ENCODE peak calls at places on chromosomes 11 and 22, in six cellular contexts. One of them, this sample, is unnamed.

GRCh38 chr11:69272961-69273461 is 20.9 kb upstream of the MYEOV start:
- DNase-seq in vagina: no peak
- DNase-seq in Calu3: no peak
- DNase-seq in GM06990: no peak
- DNase-seq in fibroblast of lung: no peak
- DNase-seq in stimulated activated naive CD4-positive, alpha-beta T cell: no peak
- DNase-seq in this sample: no peak

GRCh38 chr11:110928373-110928772 is 216.1 kb upstream of the ARHGAP20 start:
- DNase-seq in vagina: no peak
- DNase-seq in Calu3: no peak
- DNase-seq in GM06990: no peak
- DNase-seq in fibroblast of lung: no peak
- DNase-seq in stimulated activated naive CD4-positive, alpha-beta T cell: no peak
- DNase-seq in this sample: no peak

GRCh38 chr22:26479043-26479791 is 4.4 kb downstream of the HPS4 start:
- DNase-seq in vagina: no peak
- DNase-seq in Calu3: no peak
- DNase-seq in GM06990: no peak
- DNase-seq in fibroblast of lung: no peak
- DNase-seq in stimulated activated naive CD4-positive, alpha-beta T cell: no peak
- DNase-seq in this sample: no peak

GRCh38 chr22:27219036-27219435 is 561.6 kb downstream of the MIAT start:
- DNase-seq in vagina: no peak
- DNase-seq in Calu3: no peak
- DNase-seq in GM06990: no peak
- DNase-seq in fibroblast of lung: no peak
- DNase-seq in stimulated activated naive CD4-positive, alpha-beta T cell: no peak
- DNase-seq in this sample: no peak

GRCh38 chr11:111540114-111540920 is at the start of gene LAYN:
- DNase-seq in vagina: no peak
- DNase-seq in Calu3: no peak
- DNase-seq in GM06990: no peak
- DNase-seq in fibroblast of lung: no peak
- DNase-seq in stimulated activated naive CD4-positive, alpha-beta T cell: peak
- DNase-seq in this sample: peak

GRCh38 chr11:95895815-95896214 is 28.1 kb downstream of the MTMR2 start:
- DNase-seq in vagina: no peak
- DNase-seq in Calu3: no peak
- DNase-seq in GM06990: no peak
- DNase-seq in fibroblast of lung: no peak
- DNase-seq in stimulated activated naive CD4-positive, alpha-beta T cell: no peak
- DNase-seq in this sample: no peak

GRCh38 chr11:80929406-80929805 is 1488.6 kb upstream of the TENM4 start:
- DNase-seq in vagina: no peak
- DNase-seq in Calu3: no peak
- DNase-seq in GM06990: no peak
- DNase-seq in fibroblast of lung: no peak
- DNase-seq in stimulated activated naive CD4-positive, alpha-beta T cell: no peak
- DNase-seq in this sample: no peak

GRCh38 chr11:107924306-107924705 is 3.9 kb upstream of the RAB39A start:
- DNase-seq in vagina: no peak
- DNase-seq in Calu3: no peak
- DNase-seq in GM06990: no peak
- DNase-seq in fibroblast of lung: no peak
- DNase-seq in stimulated activated naive CD4-positive, alpha-beta T cell: no peak
- DNase-seq in this sample: no peak

GRCh38 chr11:86068138-86068861 is 584 bp downstream of the PICALM start:
- DNase-seq in vagina: peak
- DNase-seq in Calu3: peak
- DNase-seq in GM06990: peak
- DNase-seq in fibroblast of lung: no peak
- DNase-seq in stimulated activated naive CD4-positive, alpha-beta T cell: peak
- DNase-seq in this sample: no peak

GRCh38 chr11:88405853-88406252 is 68.3 kb upstream of the CTSC start:
- DNase-seq in vagina: no peak
- DNase-seq in Calu3: no peak
- DNase-seq in GM06990: no peak
- DNase-seq in fibroblast of lung: no peak
- DNase-seq in stimulated activated naive CD4-positive, alpha-beta T cell: no peak
- DNase-seq in this sample: no peak

GRCh38 chr22:23085785-23086184 is 15.5 kb downstream of the GNAZ start:
- DNase-seq in vagina: no peak
- DNase-seq in Calu3: no peak
- DNase-seq in GM06990: no peak
- DNase-seq in fibroblast of lung: no peak
- DNase-seq in stimulated activated naive CD4-positive, alpha-beta T cell: no peak
- DNase-seq in this sample: no peak

GRCh38 chr11:70674605-70675004 is 276.3 kb downstream of the CTTN start:
- DNase-seq in vagina: no peak
- DNase-seq in Calu3: no peak
- DNase-seq in GM06990: no peak
- DNase-seq in fibroblast of lung: no peak
- DNase-seq in stimulated activated naive CD4-positive, alpha-beta T cell: no peak
- DNase-seq in this sample: no peak

GRCh38 chr22:26542831-26543230 is 30.6 kb upstream of the TFIP11 start:
- DNase-seq in vagina: no peak
- DNase-seq in Calu3: no peak
- DNase-seq in GM06990: no peak
- DNase-seq in fibroblast of lung: no peak
- DNase-seq in stimulated activated naive CD4-positive, alpha-beta T cell: no peak
- DNase-seq in this sample: no peak

GRCh38 chr22:40452730-40453487 is 82.5 kb downstream of the SGSM3 start:
- DNase-seq in vagina: no peak
- DNase-seq in Calu3: no peak
- DNase-seq in GM06990: no peak
- DNase-seq in fibroblast of lung: no peak
- DNase-seq in stimulated activated naive CD4-positive, alpha-beta T cell: no peak
- DNase-seq in this sample: no peak

GRCh38 chr11:46112961-46113617 is 8.2 kb downstream of the PHF21A start:
- DNase-seq in vagina: no peak
- DNase-seq in Calu3: peak
- DNase-seq in GM06990: peak
- DNase-seq in fibroblast of lung: peak
- DNase-seq in stimulated activated naive CD4-positive, alpha-beta T cell: no peak
- DNase-seq in this sample: peak

GRCh38 chr11:697028-697491 is 1.4 kb downstream of the TMEM80 start:
- DNase-seq in vagina: no peak
- DNase-seq in Calu3: no peak
- DNase-seq in GM06990: peak
- DNase-seq in fibroblast of lung: peak
- DNase-seq in stimulated activated naive CD4-positive, alpha-beta T cell: no peak
- DNase-seq in this sample: peak

GRCh38 chr11:36041988-36042606 is 98.2 kb downstream of the LDLRAD3 start:
- DNase-seq in vagina: no peak
- DNase-seq in Calu3: peak
- DNase-seq in GM06990: no peak
- DNase-seq in fibroblast of lung: no peak
- DNase-seq in stimulated activated naive CD4-positive, alpha-beta T cell: no peak
- DNase-seq in this sample: peak

GRCh38 chr22:34414467-34415440 is 494.5 kb upstream of the LARGE1 start:
- DNase-seq in vagina: no peak
- DNase-seq in Calu3: no peak
- DNase-seq in GM06990: peak
- DNase-seq in fibroblast of lung: no peak
- DNase-seq in stimulated activated naive CD4-positive, alpha-beta T cell: no peak
- DNase-seq in this sample: no peak

GRCh38 chr11:65417221-65417701 is 5.3 kb upstream of the NEAT1 start:
- DNase-seq in vagina: no peak
- DNase-seq in Calu3: no peak
- DNase-seq in GM06990: peak
- DNase-seq in fibroblast of lung: no peak
- DNase-seq in stimulated activated naive CD4-positive, alpha-beta T cell: peak
- DNase-seq in this sample: no peak

GRCh38 chr11:44781697-44782096 is 54.9 kb downstream of the TSPAN18 start:
- DNase-seq in vagina: no peak
- DNase-seq in Calu3: no peak
- DNase-seq in GM06990: no peak
- DNase-seq in fibroblast of lung: no peak
- DNase-seq in stimulated activated naive CD4-positive, alpha-beta T cell: no peak
- DNase-seq in this sample: no peak

GRCh38 chr11:2150206-2150847 is 10.7 kb downstream of the INS start:
- DNase-seq in vagina: no peak
- DNase-seq in Calu3: no peak
- DNase-seq in GM06990: no peak
- DNase-seq in fibroblast of lung: peak
- DNase-seq in stimulated activated naive CD4-positive, alpha-beta T cell: no peak
- DNase-seq in this sample: peak

GRCh38 chr11:65204646-65205601 is 23.2 kb downstream of the CAPN1 start:
- DNase-seq in vagina: no peak
- DNase-seq in Calu3: peak
- DNase-seq in GM06990: peak
- DNase-seq in fibroblast of lung: peak
- DNase-seq in stimulated activated naive CD4-positive, alpha-beta T cell: peak
- DNase-seq in this sample: peak

GRCh38 chr11:8338138-8338537 is 74.5 kb upstream of the LMO1 start:
- DNase-seq in vagina: no peak
- DNase-seq in Calu3: peak
- DNase-seq in GM06990: no peak
- DNase-seq in fibroblast of lung: peak
- DNase-seq in stimulated activated naive CD4-positive, alpha-beta T cell: no peak
- DNase-seq in this sample: peak

GRCh38 chr22:23268139-23268712 is 87.9 kb downstream of the BCR start:
- DNase-seq in vagina: no peak
- DNase-seq in Calu3: no peak
- DNase-seq in GM06990: no peak
- DNase-seq in fibroblast of lung: no peak
- DNase-seq in stimulated activated naive CD4-positive, alpha-beta T cell: no peak
- DNase-seq in this sample: no peak

GRCh38 chr22:37394341-37394740 is 32.9 kb downstream of the ELFN2 start:
- DNase-seq in vagina: no peak
- DNase-seq in Calu3: no peak
- DNase-seq in GM06990: no peak
- DNase-seq in fibroblast of lung: no peak
- DNase-seq in stimulated activated naive CD4-positive, alpha-beta T cell: no peak
- DNase-seq in this sample: no peak

GRCh38 chr11:102287963-102288744 is 29.1 kb upstream of the BIRC3 start:
- DNase-seq in vagina: no peak
- DNase-seq in Calu3: peak
- DNase-seq in GM06990: peak
- DNase-seq in fibroblast of lung: peak
- DNase-seq in stimulated activated naive CD4-positive, alpha-beta T cell: no peak
- DNase-seq in this sample: peak

GRCh38 chr11:119181677-119182412 is 3.4 kb upstream of the NHERF4 start:
- DNase-seq in vagina: no peak
- DNase-seq in Calu3: no peak
- DNase-seq in GM06990: no peak
- DNase-seq in fibroblast of lung: no peak
- DNase-seq in stimulated activated naive CD4-positive, alpha-beta T cell: no peak
- DNase-seq in this sample: no peak

GRCh38 chr11:65982824-65983588 is 19.0 kb downstream of the EIF1AD start:
- DNase-seq in vagina: no peak
- DNase-seq in Calu3: no peak
- DNase-seq in GM06990: no peak
- DNase-seq in fibroblast of lung: no peak
- DNase-seq in stimulated activated naive CD4-positive, alpha-beta T cell: no peak
- DNase-seq in this sample: no peak

GRCh38 chr11:1390603-1391164 is 950 bp downstream of the BRSK2 start:
- DNase-seq in vagina: no peak
- DNase-seq in Calu3: no peak
- DNase-seq in GM06990: no peak
- DNase-seq in fibroblast of lung: no peak
- DNase-seq in stimulated activated naive CD4-positive, alpha-beta T cell: no peak
- DNase-seq in this sample: no peak

GRCh38 chr22:17260950-17261349 is 41.7 kb upstream of the ADA2 start:
- DNase-seq in vagina: no peak
- DNase-seq in Calu3: no peak
- DNase-seq in GM06990: no peak
- DNase-seq in fibroblast of lung: no peak
- DNase-seq in stimulated activated naive CD4-positive, alpha-beta T cell: no peak
- DNase-seq in this sample: no peak